ENCODE peak calls at places on chromosomes 12 and 14, in five cellular contexts. O is GM18507; C is HEK293T; H is neural crest cell; G is activated naive CD4-positive, alpha-beta T cell treated with Interleukin-2 at 50 U/mL for 16 hours. D is an unnamed sample.

GRCh38 chr12:18108611-18109010 is 18.6 kb upstream of the RERGL start:
- DNase-seq in O (no peak), C (no peak), H (no peak), G (no peak), D (no peak)

GRCh38 chr12:10409387-10409786 is at the start of gene KLRC4:
- DNase-seq in O (no peak), C (no peak), H (no peak), G (no peak), D (no peak)

GRCh38 chr14:70268760-70269159 is 80.0 kb upstream of the SLC8A3 start:
- DNase-seq in O (no peak), C (no peak), H (no peak), G (no peak), D (no peak)

GRCh38 chr12:54217774-54218221 is 29.0 kb upstream of the SMUG1 start:
- DNase-seq in O (no peak), C (no peak), H (peak), G (no peak), D (no peak)

GRCh38 chr14:68939424-68939892 is 39.6 kb downstream of the ACTN1 start:
- DNase-seq in O (no peak), C (no peak), H (no peak), G (no peak), D (no peak)

GRCh38 chr14:104894331-104895206 is 29.5 kb downstream of the CEP170B start:
- DNase-seq in O (no peak), C (no peak), H (no peak), G (no peak), D (no peak)

GRCh38 chr14:34064349-34064748 is 113.5 kb upstream of the EGLN3 start:
- DNase-seq in O (no peak), C (no peak), H (no peak), G (no peak), D (no peak)

GRCh38 chr14:67574156-67574555 is 25.9 kb downstream of the PIGH start:
- DNase-seq in O (no peak), C (no peak), H (no peak), G (no peak), D (no peak)

GRCh38 chr12:96698965-96699364 is 208.1 kb upstream of the NEDD1 start:
- DNase-seq in O (no peak), C (no peak), H (no peak), G (no peak), D (no peak)

GRCh38 chr12:122282066-122282465 is 15.8 kb upstream of the VPS33A start:
- DNase-seq in O (no peak), C (no peak), H (no peak), G (no peak), D (no peak)

GRCh38 chr12:123966596-123966995 is 6.0 kb downstream of the CCDC92 start:
- DNase-seq in O (no peak), C (no peak), H (no peak), G (no peak), D (no peak)

GRCh38 chr14:61742383-61742782 is 19.8 kb upstream of the SNAPC1 start:
- DNase-seq in O (no peak), C (no peak), H (no peak), G (no peak), D (no peak)

GRCh38 chr12:47067778-47068431 is 11.5 kb upstream of the PCED1B start:
- DNase-seq in O (no peak), C (no peak), H (no peak), G (no peak), D (no peak)

GRCh38 chr14:69069020-69069421 is 83.9 kb downstream of the DCAF5 start:
- DNase-seq in O (no peak), C (no peak), H (no peak), G (no peak), D (no peak)

GRCh38 chr14:66379116-66379515 is 107.1 kb upstream of the CCDC196 start:
- DNase-seq in O (no peak), C (no peak), H (no peak), G (no peak), D (no peak)

GRCh38 chr12:47896633-47897032 is 8.2 kb downstream of the VDR start:
- DNase-seq in O (no peak), C (no peak), H (no peak), G (no peak), D (no peak)

GRCh38 chr14:104657114-104657524 is 32.3 kb upstream of the INF2 start:
- DNase-seq in O (no peak), C (no peak), H (no peak), G (no peak), D (no peak)

GRCh38 chr14:104448321-104448720 is 131.2 kb upstream of the C14orf180 start:
- DNase-seq in O (no peak), C (no peak), H (no peak), G (no peak), D (no peak)

GRCh38 chr14:55071051-55071450 is 19.6 kb downstream of the MAPK1IP1L start:
- DNase-seq in O (no peak), C (no peak), H (no peak), G (no peak), D (no peak)

GRCh38 chr14:34966413-34966812 is 16.4 kb upstream of the SRP54 start:
- DNase-seq in O (no peak), C (no peak), H (no peak), G (no peak), D (no peak)

GRCh38 chr14:64663174-64663573 is 41.0 kb upstream of the PLEKHG3 start:
- DNase-seq in O (no peak), C (no peak), H (no peak), G (no peak), D (no peak)

GRCh38 chr14:75510547-75510946 is 11.7 kb upstream of the BATF start:
- DNase-seq in O (no peak), C (no peak), H (no peak), G (no peak), D (no peak)

GRCh38 chr14:54572316-54572715 is 5.4 kb downstream of the SAMD4A start:
- DNase-seq in O (no peak), C (peak), H (no peak), G (no peak), D (no peak)

GRCh38 chr12:40038619-40039018 is 67.3 kb downstream of the SLC2A13 start:
- DNase-seq in O (no peak), C (no peak), H (no peak), G (no peak), D (no peak)

GRCh38 chr14:75832621-75833297 is 149.0 kb downstream of the TGFB3 start:
- DNase-seq in O (no peak), C (no peak), H (no peak), G (no peak), D (no peak)

GRCh38 chr12:64810831-64811230 is 13.6 kb upstream of the TBC1D30 start:
- DNase-seq in O (no peak), C (no peak), H (no peak), G (no peak), D (no peak)

GRCh38 chr12:57196439-57196838 is 20.2 kb upstream of the NXPH4 start:
- DNase-seq in O (no peak), C (no peak), H (no peak), G (no peak), D (no peak)

GRCh38 chr14:22547309-22547947 is 41.6 kb downstream of the DAD1 start:
- DNase-seq in O (no peak), C (no peak), H (no peak), G (no peak), D (no peak)

GRCh38 chr14:74619672-74620131 is 7.7 kb upstream of the LTBP2 start:
- DNase-seq in O (no peak), C (no peak), H (no peak), G (no peak), D (no peak)

GRCh38 chr12:62438098-62438692 is 28.4 kb upstream of the MON2 start:
- DNase-seq in O (peak), C (peak), H (peak), G (peak), D (peak)

GRCh38 chr14:58390830-58391229 is 4.9 kb upstream of the TOMM20L start:
- DNase-seq in O (no peak), C (no peak), H (no peak), G (no peak), D (no peak)

GRCh38 chr12:122336015-122336946 is 70.0 kb upstream of the VPS33A start:
- DNase-seq in O (peak), C (peak), H (peak), G (peak), D (no peak)

GRCh38 chr12:108561852-108562347 is 496 bp upstream of the ISCU start:
- DNase-seq in O (no peak), C (no peak), H (no peak), G (no peak), D (no peak)

GRCh38 chr14:99968156-99968920 is 96.9 kb upstream of the EVL start:
- DNase-seq in O (no peak), C (no peak), H (no peak), G (no peak), D (no peak)

GRCh38 chr12:116336542-116337065 is 59.1 kb upstream of the MED13L start:
- DNase-seq in O (no peak), C (no peak), H (no peak), G (peak), D (peak)